ENCODE peak calls at places on chromosomes 1 and 21, in eight cellular contexts. L, F, B, P, I, K, R and J are unnamed samples. For H3K36me3, the result is how much of the 10 kb centered on the place peaks cover.

GRCh38 chr1:17880429-17880828 is 125.3 kb downstream of the ACTL8 start:
- DNase-seq in L (no peak), F (no peak), B (no peak), P (peak), I (no peak), K (no peak), R (no peak), J (no peak)

GRCh38 chr1:162632234-162632666 is at the start of gene DDR2:
- DNase-seq in L (no peak), F (peak), B (no peak), P (peak), I (peak), K (no peak), R (no peak), J (no peak)

GRCh38 chr1:3452866-3453175 is 1.6 kb upstream of the ARHGEF16 start:
- DNase-seq in L (no peak), F (no peak), B (no peak), P (no peak), I (no peak), K (no peak), R (no peak), J (no peak)

GRCh38 chr1:172650474-172651193 is 8.3 kb upstream of the FASLG start:
- DNase-seq in L (peak), F (no peak), B (no peak), P (no peak), I (no peak), K (no peak), R (no peak), J (no peak)

GRCh38 chr1:168470821-168471473 is 72.8 kb downstream of the XCL2 start:
- DNase-seq in L (peak), F (no peak), B (no peak), P (no peak), I (no peak), K (no peak), R (peak), J (peak)

GRCh38 chr1:6033124-6033523 is 12.6 kb upstream of the KCNAB2 start:
- DNase-seq in L (no peak), F (no peak), B (no peak), P (no peak), I (no peak), K (no peak), R (no peak), J (no peak)

GRCh38 chr21:36654341-36654740 is 44.6 kb upstream of the SIM2 start:
- DNase-seq in L (no peak), F (no peak), B (no peak), P (no peak), I (no peak), K (no peak), R (no peak), J (no peak)

GRCh38 chr1:159088050-159088449 is 11.5 kb upstream of the AIM2 start:
- DNase-seq in L (peak), F (no peak), B (no peak), P (no peak), I (no peak), K (no peak), R (no peak), J (no peak)

GRCh38 chr1:29836626-29837305 is 600.4 kb downstream of the PTPRU start:
- DNase-seq in L (no peak), F (no peak), B (no peak), P (peak), I (peak), K (no peak), R (no peak), J (no peak)

GRCh38 chr21:42025392-42026071 is 15.4 kb upstream of the ZBTB21 start:
- DNase-seq in L (no peak), F (no peak), B (no peak), P (peak), I (no peak), K (no peak), R (no peak), J (no peak)

GRCh38 chr1:56457767-56458375 is 121.5 kb downstream of the PLPP3 start:
- DNase-seq in L (no peak), F (no peak), B (no peak), P (no peak), I (no peak), K (no peak), R (no peak), J (no peak)

GRCh38 chr21:43611598-43612369 is 47.5 kb downstream of the HSF2BP start:
- DNase-seq in L (peak), F (peak), B (no peak), P (peak), I (peak), K (peak), R (no peak), J (peak)

GRCh38 chr1:8941906-8942305 is 3.8 kb upstream of the CA6 start:
- DNase-seq in L (peak), F (no peak), B (no peak), P (no peak), I (no peak), K (no peak), R (peak), J (no peak)

GRCh38 chr1:237269938-237270337 is 228.0 kb downstream of the RYR2 start:
- DNase-seq in L (no peak), F (no peak), B (no peak), P (no peak), I (no peak), K (no peak), R (no peak), J (no peak)

GRCh38 chr1:86773331-86774288 is 69.2 kb downstream of the SH3GLB1 start:
- DNase-seq in L (peak), F (no peak), B (no peak), P (no peak), I (no peak), K (no peak), R (peak), J (no peak)

GRCh38 chr1:19153169-19153568 is 56.9 kb downstream of the UBR4 start:
- DNase-seq in L (no peak), F (no peak), B (no peak), P (no peak), I (peak), K (no peak), R (no peak), J (no peak)

GRCh38 chr1:19160831-19161230 is 49.2 kb downstream of the UBR4 start:
- DNase-seq in L (no peak), F (no peak), B (no peak), P (no peak), I (no peak), K (no peak), R (no peak), J (no peak)

GRCh38 chr1:19157653-19158052 is 52.4 kb downstream of the UBR4 start:
- DNase-seq in L (no peak), F (no peak), B (no peak), P (no peak), I (no peak), K (no peak), R (no peak), J (no peak)

GRCh38 chr1:19154876-19155275 is 55.2 kb downstream of the UBR4 start:
- DNase-seq in L (no peak), F (peak), B (no peak), P (no peak), I (no peak), K (no peak), R (no peak), J (no peak)

GRCh38 chr1:19156676-19157075 is 53.4 kb downstream of the UBR4 start:
- DNase-seq in L (peak), F (peak), B (no peak), P (no peak), I (no peak), K (no peak), R (peak), J (no peak)
- H3K36me3 ChIP-seq in L (under half), F (half or more), B (half or more), P (half or more), I (half or more), K (under half), R (under half), J (under half)

GRCh38 chr21:45169682-45170081 is 95.3 kb downstream of the ADARB1 start:
- DNase-seq in L (no peak), F (no peak), B (no peak), P (no peak), I (no peak), K (no peak), R (no peak), J (no peak)

GRCh38 chr21:45166931-45167330 is 92.6 kb downstream of the ADARB1 start:
- DNase-seq in L (no peak), F (no peak), B (no peak), P (no peak), I (no peak), K (no peak), R (no peak), J (no peak)

GRCh38 chr21:45168522-45168921 is 94.1 kb downstream of the ADARB1 start:
- DNase-seq in L (no peak), F (no peak), B (no peak), P (no peak), I (no peak), K (no peak), R (no peak), J (no peak)

GRCh38 chr21:45169001-45169400 is 94.6 kb downstream of the ADARB1 start:
- DNase-seq in L (no peak), F (no peak), B (no peak), P (no peak), I (no peak), K (no peak), R (no peak), J (no peak)

GRCh38 chr21:45167796-45168222 is 93.4 kb downstream of the ADARB1 start:
- DNase-seq in L (no peak), F (no peak), B (no peak), P (no peak), I (no peak), K (no peak), R (no peak), J (no peak)
- H3K4me3 ChIP-seq in L (no peak), F (no peak), B (no peak), P (no peak), I (no peak), K (no peak), R (no peak), J (no peak)

GRCh38 chr1:27372808-27373690 is 1.6 kb downstream of the FCN3 start:
- DNase-seq in L (no peak), F (no peak), B (no peak), P (no peak), I (peak), K (no peak), R (no peak), J (no peak)
- TF ChIP-seq CTCF in L (peak), F (no peak), B (peak), P (no peak), I (peak), K (no peak), R (peak), J (no peak)

DNA sequence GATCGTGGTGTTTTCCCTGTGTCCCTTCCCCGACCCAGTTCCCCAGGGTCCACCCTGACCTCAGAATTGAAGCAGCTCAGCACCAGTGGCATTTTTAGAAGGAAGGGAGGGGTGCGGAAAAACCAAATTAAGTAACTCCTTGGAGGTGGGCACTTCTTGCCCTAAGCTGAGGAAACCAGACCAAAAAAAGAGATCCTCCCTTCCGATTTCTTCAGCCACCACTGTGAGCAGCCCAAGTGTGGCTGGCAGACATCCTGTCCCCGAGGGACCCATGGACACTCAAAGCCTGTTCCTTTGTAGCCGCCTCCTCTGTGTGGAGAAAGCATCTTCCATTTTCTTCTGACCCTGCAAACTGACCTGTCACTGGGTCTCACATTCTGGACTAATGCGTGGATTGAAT is 31.3 kb downstream of the KIRREL1 start:
- DNase-seq in L (no peak), F (no peak), B (no peak), P (peak), I (no peak), K (no peak), R (no peak), J (no peak)
- H3K36me3 ChIP-seq in L (under half), F (under half), B (under half), P (under half), I (under half), K (under half), R (under half), J (under half)

GRCh38 chr1:199272107-199272506 is 633.3 kb downstream of the PTPRC start:
- DNase-seq in L (peak), F (no peak), B (no peak), P (no peak), I (no peak), K (no peak), R (peak), J (no peak)
- H3K4me3 ChIP-seq in L (no peak), F (no peak), B (no peak), P (no peak), I (no peak), K (no peak), R (peak), J (no peak)

GRCh38 chr1:46667782-46668760 is at the start of gene ATPAF1:
- DNase-seq in L (peak), F (peak), B (no peak), P (peak), I (peak), K (peak), R (no peak), J (peak)
- TF ChIP-seq CTCF in L (no peak), F (no peak), B (no peak), P (no peak), I (peak), K (no peak), R (no peak), J (no peak)